ENCODE peak calls at places on chromosome 3, in nine cellular contexts. U is cardiac fibroblast, D is ovary, E is kidney epithelial cell, R is B cell, C is chondrocyte, M is colonic mucosa, V is cardiac muscle cell, F is omental fat pad. N is an unnamed sample.

GRCh38 chr3:75192065-75192658 is 472.0 kb upstream of the FRG2C start:
- DNase-seq in U (peak), D (no peak), E (no peak), R (no peak), C (no peak), M (peak), V (peak), F (no peak), N (peak)

GRCh38 chr3:162719684-162720341 is 1223.2 kb downstream of the OTOL1 start:
- DNase-seq in U (peak), D (no peak), E (peak), R (no peak), C (no peak), M (no peak), V (peak), F (no peak), N (no peak)

GRCh38 chr3:186052096-186052495 is 56.8 kb downstream of the ETV5 start:
- DNase-seq in U (no peak), D (no peak), E (no peak), R (no peak), C (no peak), M (no peak), V (no peak), F (no peak), N (no peak)

GRCh38 chr3:161598639-161599038 is 102.0 kb downstream of the OTOL1 start:
- DNase-seq in U (no peak), D (no peak), E (no peak), R (no peak), C (no peak), M (no peak), V (no peak), F (no peak), N (no peak)

GRCh38 chr3:98793971-98794370 is 30.8 kb downstream of the ST3GAL6 start:
- DNase-seq in U (no peak), D (no peak), E (no peak), R (no peak), C (no peak), M (no peak), V (no peak), F (no peak), N (no peak)

GRCh38 chr3:30346927-30347320 is 259.5 kb upstream of the TGFBR2 start:
- DNase-seq in U (no peak), D (no peak), E (no peak), R (no peak), C (no peak), M (no peak), V (no peak), F (no peak), N (no peak)

GRCh38 chr3:48404440-48405342 is 25.2 kb downstream of the PLXNB1 start:
- DNase-seq in U (no peak), D (no peak), E (no peak), R (no peak), C (no peak), M (no peak), V (no peak), F (no peak), N (peak)

GRCh38 chr3:178847170-178847569 is 224.4 kb downstream of the ZMAT3 start:
- DNase-seq in U (peak), D (no peak), E (no peak), R (no peak), C (no peak), M (no peak), V (peak), F (no peak), N (no peak)

GRCh38 chr3:183163563-183163962 is 1.0 kb upstream of the LAMP3 start:
- DNase-seq in U (no peak), D (no peak), E (no peak), R (no peak), C (no peak), M (no peak), V (no peak), F (no peak), N (no peak)

GRCh38 chr3:185558395-185558794 is 6.0 kb upstream of the LIPH start:
- DNase-seq in U (no peak), D (no peak), E (no peak), R (no peak), C (no peak), M (peak), V (no peak), F (no peak), N (no peak)

GRCh38 chr3:150146891-150147761 is 176.4 kb upstream of the PFN2 start:
- DNase-seq in U (peak), D (peak), E (peak), R (no peak), C (no peak), M (no peak), V (peak), F (no peak), N (no peak)

GRCh38 chr3:156630081-156630772 is 44.2 kb upstream of the TIPARP start:
- DNase-seq in U (no peak), D (no peak), E (no peak), R (no peak), C (no peak), M (no peak), V (no peak), F (no peak), N (no peak)

GRCh38 chr3:194832346-194833104 is 146.8 kb downstream of the FAM43A start:
- DNase-seq in U (peak), D (no peak), E (no peak), R (no peak), C (no peak), M (no peak), V (no peak), F (no peak), N (no peak)

GRCh38 chr3:126683506-126683905 is 20.5 kb upstream of the CHCHD6 start:
- DNase-seq in U (no peak), D (no peak), E (no peak), R (no peak), C (no peak), M (no peak), V (no peak), F (no peak), N (no peak)

GRCh38 chr3:28590851-28591250 is 242.2 kb upstream of the AZI2 start:
- DNase-seq in U (no peak), D (no peak), E (no peak), R (no peak), C (no peak), M (no peak), V (no peak), F (no peak), N (no peak)

GRCh38 chr3:10703875-10704274 is 112.2 kb upstream of the SLC6A11 start:
- DNase-seq in U (peak), D (no peak), E (no peak), R (no peak), C (no peak), M (no peak), V (peak), F (no peak), N (peak)

GRCh38 chr3:54905230-54905888 is 22.5 kb downstream of the LRTM1 start:
- DNase-seq in U (peak), D (no peak), E (peak), R (no peak), C (no peak), M (no peak), V (peak), F (no peak), N (no peak)

GRCh38 chr3:72446406-72447058 is 401.7 kb downstream of the SHQ1 start:
- DNase-seq in U (peak), D (peak), E (no peak), R (no peak), C (no peak), M (no peak), V (no peak), F (no peak), N (no peak)

GRCh38 chr3:129352045-129352444 is 73.4 kb downstream of the HMCES start:
- DNase-seq in U (no peak), D (no peak), E (no peak), R (peak), C (no peak), M (no peak), V (no peak), F (no peak), N (no peak)

GRCh38 chr3:16885948-16886683 is 1.4 kb downstream of the PLCL2 start:
- DNase-seq in U (peak), D (no peak), E (no peak), R (no peak), C (no peak), M (peak), V (peak), F (no peak), N (no peak)

GRCh38 chr3:42678447-42678846 is 6.9 kb upstream of the KLHL40 start:
- DNase-seq in U (no peak), D (no peak), E (no peak), R (no peak), C (no peak), M (no peak), V (no peak), F (no peak), N (no peak)

GRCh38 chr3:21013566-21013965 is 737.4 kb downstream of the ZNF385D start:
- DNase-seq in U (no peak), D (no peak), E (no peak), R (no peak), C (no peak), M (no peak), V (no peak), F (no peak), N (no peak)

GRCh38 chr3:56799251-56799882 is 2.4 kb downstream of the ARHGEF3 start:
- DNase-seq in U (peak), D (no peak), E (no peak), R (peak), C (no peak), M (no peak), V (peak), F (no peak), N (no peak)

GRCh38 chr3:117252208-117252607 is 542.6 kb downstream of the TUSC7 start:
- DNase-seq in U (no peak), D (no peak), E (peak), R (no peak), C (no peak), M (no peak), V (peak), F (no peak), N (no peak)

GRCh38 chr3:117254990-117255389 is 545.4 kb downstream of the TUSC7 start:
- DNase-seq in U (no peak), D (no peak), E (no peak), R (no peak), C (no peak), M (no peak), V (no peak), F (no peak), N (no peak)

GRCh38 chr3:117252651-117253050 is 543.1 kb downstream of the TUSC7 start:
- DNase-seq in U (no peak), D (no peak), E (no peak), R (no peak), C (no peak), M (no peak), V (no peak), F (no peak), N (no peak)

DNA sequence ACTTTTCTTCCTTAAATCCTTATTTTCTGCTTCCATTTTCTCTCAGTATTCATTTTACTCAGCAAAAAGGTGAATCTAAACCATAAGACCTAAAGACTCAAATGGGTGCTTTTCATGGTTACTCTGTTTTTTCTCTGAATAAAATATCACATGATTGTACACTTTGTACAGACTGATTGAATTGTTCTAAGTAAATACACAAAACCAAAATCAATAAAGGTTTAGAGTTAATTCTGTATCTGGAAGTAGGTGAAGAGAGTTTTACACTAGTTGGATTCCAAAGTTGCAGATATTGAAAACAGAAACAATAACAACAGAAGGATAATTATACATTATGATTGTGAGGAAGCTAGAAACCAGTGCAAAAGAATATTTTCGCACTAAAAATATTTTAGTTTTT is 546.2 kb downstream of the TUSC7 start:
- DNase-seq in U (no peak), D (no peak), E (no peak), R (no peak), C (no peak), M (no peak), V (no peak), F (no peak), N (no peak)
- TF ChIP-seq CTCF in U (no peak), D (no peak), E (no peak), R (no peak), C (no peak), M (no peak), V (no peak), F (no peak), N (no peak)

DNA sequence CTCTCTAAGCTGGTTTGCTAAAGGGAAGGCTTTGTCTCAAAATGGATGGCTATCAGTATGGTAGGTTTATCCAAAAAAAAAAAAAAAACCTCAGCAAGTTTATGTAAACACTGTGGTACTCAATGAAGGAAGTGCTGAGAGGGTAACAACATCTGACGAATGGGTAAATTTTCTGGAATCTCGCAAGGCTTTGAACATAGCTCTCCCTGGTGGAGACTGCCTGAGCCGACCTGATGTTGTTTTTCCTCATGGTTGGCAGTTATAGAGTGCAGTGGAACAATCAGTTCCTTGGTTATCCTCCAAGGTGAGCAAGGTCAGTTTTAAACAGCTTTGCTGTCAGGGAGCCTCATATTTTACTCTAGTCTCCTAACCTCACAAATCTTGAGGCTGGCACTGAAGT is 94.6 kb downstream of the ZPLD1 start:
- DNase-seq in U (peak), D (no peak), E (no peak), R (no peak), C (no peak), M (no peak), V (peak), F (no peak), N (peak)
- TF ChIP-seq CTCF in U (peak), D (no peak), E (peak), R (no peak), C (peak), M (no peak), V (peak), F (no peak), N (no peak)

GRCh38 chr3:33980252-33980651 is 181.8 kb downstream of the PDCD6IP start:
- DNase-seq in U (peak), D (no peak), E (peak), R (no peak), C (no peak), M (no peak), V (peak), F (no peak), N (no peak)
- TF ChIP-seq CTCF in U (peak), D (no peak), E (peak), R (no peak), C (peak), M (no peak), V (peak), F (no peak), N (no peak)

DNA sequence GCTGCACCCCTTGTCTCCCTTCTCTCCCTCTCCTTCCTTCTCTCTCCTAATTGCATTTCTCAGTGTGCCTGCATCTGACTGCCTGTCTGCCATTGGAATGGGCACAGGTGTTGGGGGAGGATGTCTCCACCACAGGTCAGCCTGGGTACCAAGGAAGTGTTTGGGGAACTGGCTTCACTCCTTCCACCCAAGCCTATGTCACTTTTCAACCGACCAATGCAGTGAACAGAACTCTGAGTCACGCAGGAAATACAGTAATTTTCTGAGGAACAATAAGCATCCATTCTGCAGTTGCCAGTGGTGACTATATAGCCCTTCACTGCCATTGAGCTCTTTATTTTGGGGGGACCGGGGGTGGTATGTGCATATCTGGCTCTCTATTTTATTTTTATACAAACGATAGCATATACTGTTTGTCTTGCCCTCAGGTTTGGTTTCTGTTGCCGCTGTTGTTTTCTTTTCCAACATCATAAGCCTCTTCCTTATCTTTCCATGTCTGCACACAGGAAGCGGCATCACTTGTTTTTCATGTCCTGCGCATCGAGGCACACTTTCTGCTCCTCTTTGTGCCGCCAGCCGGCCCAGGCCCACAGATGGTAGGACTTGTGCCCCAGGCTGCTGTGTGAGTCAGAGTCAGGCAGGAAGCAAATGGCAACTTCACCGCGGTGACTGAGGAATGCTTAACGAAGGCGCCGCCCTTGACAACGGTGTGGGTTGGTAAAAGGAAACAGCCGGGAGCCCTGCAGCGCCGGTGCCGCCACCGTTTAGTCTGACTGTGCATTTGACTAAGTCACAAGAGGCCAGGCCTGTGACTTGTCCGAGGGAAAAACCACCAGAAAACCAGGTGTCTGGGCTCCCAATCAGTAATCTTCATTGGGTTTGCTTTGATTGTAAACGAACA is 21.1 kb upstream of the CDCP1 start:
- DNase-seq in U (peak), D (peak), E (peak), R (no peak), C (peak), M (peak), V (peak), F (peak), N (peak)
- TF ChIP-seq CTCF in U (no peak), D (no peak), E (no peak), R (no peak), C (no peak), M (no peak), V (no peak), F (no peak), N (no peak)